ENCODE peak calls at places on chromosomes 4 and X, in four cellular contexts. I is esophagus squamous epithelium, A is cardiac muscle cell, Z is body of pancreas. C is an unnamed sample.

GRCh38 chr4:97576955-97577354 is 566.3 kb downstream of the STPG2 start:
- DNase-seq in I (no peak), A (no peak), Z (no peak), C (no peak)

GRCh38 chr4:178086324-178086723 is 644.1 kb upstream of the AGA start:
- DNase-seq in I (no peak), A (peak; percentile 68), Z (peak; percentile 21), C (no peak)

GRCh38 chrX:22399793-22400192 is 127.1 kb downstream of the CBLL2 start:
- DNase-seq in I (no peak), A (no peak), Z (no peak), C (no peak)

GRCh38 chrX:107272431-107272921 is 66.1 kb downstream of the DNAAF6 start:
- DNase-seq in I (no peak), A (peak; percentile 35), Z (peak; percentile 43), C (no peak)

GRCh38 chr4:136755531-136755916 is 776.8 kb downstream of the PCDH18 start:
- DNase-seq in I (no peak), A (no peak), Z (no peak), C (no peak)

GRCh38 chr4:159355456-159355855 is 252.6 kb downstream of the RAPGEF2 start:
- DNase-seq in I (no peak), A (no peak), Z (no peak), C (no peak)

GRCh38 chrX:123215397-123216089 is 31.5 kb downstream of the GRIA3 start:
- DNase-seq in I (no peak), A (no peak), Z (no peak), C (peak; percentile 35)

GRCh38 chrX:137562096-137562495 is 3.8 kb upstream of the ZIC3 start:
- DNase-seq in I (no peak), A (no peak), Z (no peak), C (no peak)

GRCh38 chr4:136750898-136751297 is 781.4 kb downstream of the PCDH18 start:
- DNase-seq in I (no peak), A (no peak), Z (no peak), C (no peak)

GRCh38 chrX:71603618-71604017 is 14.7 kb downstream of the CXCR3 start:
- DNase-seq in I (no peak), A (no peak), Z (no peak), C (no peak)

GRCh38 chrX:115948018-115948923 is 222.3 kb upstream of the AGTR2 start:
- DNase-seq in I (no peak), A (no peak), Z (peak; percentile 42), C (no peak)

GRCh38 chrX:128759745-128760144 is 707.5 kb upstream of the ACTRT1 start:
- DNase-seq in I (no peak), A (no peak), Z (no peak), C (no peak)

GRCh38 chrX:154096140-154097002 is 1.1 kb downstream of the MECP2 start:
- DNase-seq in I (no peak), A (peak; percentile 27), Z (peak; percentile 24), C (no peak)

GRCh38 chr4:26058537-26058936 is 144.5 kb downstream of the SMIM20 start:
- DNase-seq in I (no peak), A (no peak), Z (peak; percentile 87), C (no peak)

GRCh38 chr4:122548452-122548851 is 72.4 kb downstream of the IL21 start:
- DNase-seq in I (no peak), A (peak; percentile 44), Z (no peak), C (no peak)

GRCh38 chr4:8319061-8319460 is 49.5 kb downstream of the HTRA3 start:
- DNase-seq in I (no peak), A (no peak), Z (no peak), C (no peak)

GRCh38 chr4:24559889-24560288 is 24.5 kb downstream of the DHX15 start:
- DNase-seq in I (no peak), A (no peak), Z (no peak), C (no peak)

GRCh38 chr4:85741921-85742591 is 267.1 kb downstream of the ARHGAP24 start:
- DNase-seq in I (no peak), A (no peak), Z (peak; percentile 98), C (peak; percentile 76)

GRCh38 chrX:119784747-119785446 is 6.5 kb downstream of the RPL39 start:
- DNase-seq in I (no peak), A (no peak), Z (peak; percentile 40), C (no peak)

GRCh38 chrX:153650959-153651358 is 4.0 kb downstream of the DUSP9 start:
- DNase-seq in I (no peak), A (no peak), Z (no peak), C (no peak)

GRCh38 chr4:123411514-123411913 is 14.9 kb downstream of the SPRY1 start:
- DNase-seq in I (no peak), A (no peak), Z (no peak), C (no peak)

GRCh38 chrX:144918936-144919335 is 328.4 kb upstream of the SPANXN1 start:
- DNase-seq in I (no peak), A (no peak), Z (no peak), C (no peak)

GRCh38 chr4:13445841-13446790 is 38.0 kb downstream of the RAB28 start:
- DNase-seq in I (no peak), A (peak; percentile 74), Z (no peak), C (no peak)

GRCh38 chr4:28225005-28225404 is 1364.4 kb downstream of the STIM2 start:
- DNase-seq in I (no peak), A (peak; percentile 55), Z (peak; percentile 9), C (no peak)

GRCh38 chrX:144494069-144494468 is 610.2 kb downstream of the UBE2NL start:
- DNase-seq in I (no peak), A (no peak), Z (no peak), C (no peak)

GRCh38 chrX:10175317-10175871 is 18.6 kb downstream of the CLCN4 start:
- DNase-seq in I (no peak), A (no peak), Z (no peak), C (no peak)

GRCh38 chrX:10172867-10173266 is 16.1 kb downstream of the CLCN4 start:
- DNase-seq in I (no peak), A (no peak), Z (no peak), C (no peak)

GRCh38 chrX:10174051-10174450 is 17.3 kb downstream of the CLCN4 start:
- DNase-seq in I (no peak), A (no peak), Z (no peak), C (no peak)

GRCh38 chrX:10174810-10175209 is 18.0 kb downstream of the CLCN4 start:
- DNase-seq in I (no peak), A (no peak), Z (no peak), C (no peak)

GRCh38 chrX:10173331-10173900 is 16.6 kb downstream of the CLCN4 start:
- DNase-seq in I (no peak), A (peak; percentile 60), Z (peak; percentile 49), C (peak; percentile 14)
- H3K27ac ChIP-seq in I (no peak overlapping the region), A (peak overlapping the region; percentile 69), Z (no peak overlapping the region), C (peak overlapping the region; percentile 65)

GRCh38 chr4:56183344-56183959 is 203.8 kb downstream of the AASDH start:
- DNase-seq in I (no peak), A (no peak), Z (no peak), C (no peak)

GRCh38 chr4:56184214-56184613 is 203.1 kb downstream of the AASDH start:
- DNase-seq in I (no peak), A (no peak), Z (no peak), C (no peak)

GRCh38 chr4:56186808-56187523 is 200.3 kb downstream of the AASDH start:
- DNase-seq in I (no peak), A (peak; percentile 17), Z (no peak), C (no peak)

GRCh38 chr4:56182356-56182755 is 204.9 kb downstream of the AASDH start:
- DNase-seq in I (no peak), A (no peak), Z (no peak), C (no peak)

GRCh38 chr4:56181140-56181950 is 205.9 kb downstream of the AASDH start:
- DNase-seq in I (no peak), A (no peak), Z (no peak), C (no peak)
- H3K27ac ChIP-seq in I (no peak overlapping the region), A (no peak overlapping the region), Z (no peak overlapping the region), C (no peak overlapping the region)

DNA sequence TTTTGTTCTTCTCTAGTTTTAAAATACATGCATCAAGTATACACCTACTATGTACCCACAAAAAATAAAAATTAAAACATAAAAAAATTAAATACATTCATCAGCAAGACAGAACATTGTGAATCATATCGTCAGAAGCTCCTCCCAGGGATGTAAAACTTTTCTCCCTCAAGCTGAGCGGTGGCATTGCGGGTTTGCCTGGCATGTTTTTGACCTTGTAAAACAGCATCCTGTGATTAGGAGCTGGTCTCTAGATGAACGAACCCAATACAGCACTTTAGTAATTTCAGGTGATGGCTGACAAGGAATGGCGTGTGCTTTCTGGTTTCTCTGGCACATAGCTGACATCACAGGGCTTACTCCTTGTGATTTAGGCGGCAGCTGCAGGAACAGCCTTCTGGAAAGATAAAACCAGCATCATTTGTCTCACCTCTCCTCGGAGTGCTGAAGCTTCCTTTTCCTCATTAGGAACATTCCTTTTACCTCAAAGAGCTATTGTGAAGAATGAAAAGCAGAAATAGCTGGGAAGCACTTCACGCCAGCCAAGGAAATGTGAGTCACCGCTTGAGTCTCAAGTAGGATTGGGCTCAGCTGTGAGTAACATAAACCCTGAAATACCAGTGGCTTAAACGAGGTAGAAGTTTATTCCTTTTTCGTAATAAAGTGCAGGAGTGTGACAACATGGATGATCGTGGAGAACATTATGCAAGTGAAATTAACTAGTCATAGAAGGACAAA is 44.3 kb downstream of the NYX start:
- DNase-seq in I (no peak), A (no peak), Z (no peak), C (no peak)
- H3K27ac ChIP-seq in I (peak overlapping the region; percentile 59), A (no peak overlapping the region), Z (no peak overlapping the region), C (no peak overlapping the region)

GRCh38 chrX:140764401-140764919 is 54.9 kb downstream of the LINC00632 start:
- DNase-seq in I (no peak), A (peak; percentile 57), Z (peak; percentile 46), C (peak; percentile 12)
- H3K27ac ChIP-seq in I (no peak overlapping the region), A (no peak overlapping the region), Z (no peak overlapping the region), C (no peak overlapping the region)

DNA sequence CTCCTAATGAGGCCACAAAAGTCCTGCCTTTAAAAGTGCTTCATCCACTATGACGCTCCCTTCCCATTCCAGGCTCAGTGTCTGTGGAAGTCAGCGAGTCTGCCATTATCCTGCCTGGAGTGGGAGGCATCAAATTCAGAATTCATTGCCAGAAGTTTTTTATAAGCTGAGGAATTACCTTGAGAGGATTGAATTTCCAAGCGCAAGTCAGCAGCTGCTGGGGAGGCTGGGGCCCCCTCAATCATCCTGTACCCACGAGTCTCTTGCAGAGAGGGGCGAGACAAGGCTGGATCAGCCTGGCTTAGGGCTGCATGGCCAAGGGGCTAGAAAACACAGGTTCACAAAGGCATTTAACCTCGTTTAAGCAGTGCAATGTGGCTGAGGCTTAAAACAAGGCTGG is 170.5 kb upstream of the NOCT start:
- DNase-seq in I (no peak), A (no peak), Z (no peak), C (no peak)
- H3K27ac ChIP-seq in I (no peak overlapping the region), A (peak overlapping the region; percentile 25), Z (no peak overlapping the region), C (no peak overlapping the region)

GRCh38 chr4:87461281-87461700 is 38.9 kb downstream of the NUDT9 start:
- DNase-seq in I (no peak), A (no peak), Z (no peak), C (no peak)
- H3K27ac ChIP-seq in I (no peak overlapping the region), A (no peak overlapping the region), Z (no peak overlapping the region), C (no peak overlapping the region)

DNA sequence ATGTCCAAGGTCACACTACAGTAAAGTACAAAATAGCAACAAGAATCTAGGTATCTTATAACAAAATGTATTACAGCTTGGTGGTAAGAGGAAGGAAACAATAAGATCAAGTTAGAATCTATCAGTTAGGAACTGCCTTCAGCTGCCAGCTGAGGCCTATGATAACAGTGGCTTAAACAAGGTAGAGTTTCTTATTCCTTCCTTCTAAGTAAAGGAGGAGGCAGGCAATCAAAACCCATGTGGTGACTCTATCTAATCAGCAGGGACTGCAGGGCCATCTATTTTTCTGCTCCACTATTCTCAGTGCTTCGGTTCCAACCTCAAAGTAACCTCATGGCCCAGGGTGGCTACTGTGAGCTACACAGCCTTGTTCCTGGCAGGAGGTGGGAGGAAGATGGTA is 10.9 kb downstream of the SH3D19 start:
- DNase-seq in I (no peak), A (no peak), Z (no peak), C (no peak)
- H3K27ac ChIP-seq in I (no peak overlapping the region), A (peak overlapping the region; percentile 88), Z (peak overlapping the region; percentile 35), C (no peak overlapping the region)

C was measured in caudate nucleus.